ENCODE peak calls at places on chromosomes 16 and 17, in four cellular contexts. E is GM23338, P is stomach, H is DND-41. B is an unnamed sample. For H3K27me3, the result is how much of the 10 kb centered on the place peaks cover.

GRCh38 chr17:48278755-48279491 is 151.1 kb downstream of the SKAP1 start:
- DNase-seq in E (no peak), P (no peak), H (no peak), B (no peak)

GRCh38 chr17:332558-333322 is 19.9 kb downstream of the RPH3AL start:
- DNase-seq in E (no peak), P (no peak), H (no peak), B (no peak)

GRCh38 chr16:16090238-16090637 is 133.1 kb downstream of the ABCC6 start:
- DNase-seq in E (no peak), P (no peak), H (no peak), B (no peak)

GRCh38 chr16:67170168-67170947 is at the start of gene NOL3:
- DNase-seq in E (peak), P (peak), H (peak), B (no peak)

GRCh38 chr17:76925333-76925935 is 57.2 kb downstream of the MGAT5B start:
- DNase-seq in E (no peak), P (no peak), H (no peak), B (no peak)

GRCh38 chr17:57337390-57337789 is 81.1 kb downstream of the MSI2 start:
- DNase-seq in E (no peak), P (no peak), H (no peak), B (no peak)

GRCh38 chr16:85601730-85602401 is 11.3 kb upstream of the GSE1 start:
- DNase-seq in E (no peak), P (peak), H (no peak), B (no peak)

GRCh38 chr17:34300652-34301390 is 15.3 kb downstream of the CCL11 start:
- DNase-seq in E (no peak), P (no peak), H (no peak), B (no peak)

GRCh38 chr16:79163666-79164377 is 436.7 kb downstream of the MAF start:
- DNase-seq in E (no peak), P (no peak), H (peak), B (no peak)

DNA sequence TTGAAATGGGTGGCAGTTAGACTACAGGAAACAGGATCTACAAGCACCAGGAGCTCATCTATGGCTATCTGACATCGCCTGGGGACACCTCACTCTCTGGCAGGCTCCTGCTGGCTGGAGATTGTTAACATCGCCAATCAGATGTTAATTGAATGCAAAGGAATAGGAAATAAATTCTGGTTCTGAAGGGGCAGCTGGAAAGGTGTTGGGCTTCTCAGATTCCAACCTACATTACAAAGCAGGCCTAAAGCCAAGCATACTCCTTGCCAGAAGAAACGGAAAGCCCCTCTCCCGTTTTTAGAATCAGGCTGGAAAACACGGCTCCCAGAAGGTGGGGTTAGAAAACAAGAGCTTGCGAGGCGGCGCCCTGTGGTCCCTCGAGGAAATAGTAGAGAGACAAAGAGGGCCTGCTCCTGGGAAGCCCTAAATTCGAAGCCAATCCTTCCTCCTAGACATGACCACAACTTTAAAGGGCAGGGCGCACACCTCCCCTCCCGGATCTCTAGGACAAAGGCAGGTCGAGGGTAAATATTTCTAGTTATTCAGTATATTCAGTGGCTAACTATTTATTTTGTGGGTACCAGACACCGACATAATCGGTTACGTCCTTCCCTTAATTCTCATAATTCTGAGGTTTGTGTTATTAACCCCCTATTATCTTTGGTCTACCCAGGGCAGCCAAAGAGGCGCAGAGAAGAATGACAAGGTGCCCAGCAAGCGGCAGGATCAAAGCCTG is 763 bp upstream of the TOM1L1 start:
- DNase-seq in E (peak), P (no peak), H (no peak), B (no peak)
- TF ChIP-seq CTCF in E (no peak), P (no peak), H (no peak), B (no peak)

DNA sequence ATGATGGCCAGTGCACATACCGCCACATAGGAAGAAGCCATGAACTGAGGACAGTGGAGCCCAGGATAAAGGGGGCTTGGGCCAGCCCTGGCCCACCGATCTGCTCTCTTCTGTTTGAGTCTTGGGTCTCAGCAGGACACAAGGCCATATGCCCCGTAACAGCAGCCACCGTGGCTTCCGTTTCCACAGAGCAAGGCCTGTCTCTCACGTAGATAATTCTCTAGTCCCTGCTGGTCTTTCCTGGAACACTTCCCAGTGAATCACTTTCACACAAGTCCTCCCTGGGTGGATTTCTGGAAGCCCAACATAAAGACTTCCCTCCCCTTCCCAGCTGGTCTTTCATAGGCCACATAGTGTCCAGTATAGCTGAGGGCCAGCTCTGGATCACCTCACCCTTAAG is 20.0 kb upstream of the C16orf78 start:
- DNase-seq in E (no peak), P (no peak), H (no peak), B (no peak)
- H3K27ac ChIP-seq in E (no peak), P (no peak), H (no peak), B (no peak)

GRCh38 chr16:28289939-28290862 is 2.1 kb upstream of the SBK1 start:
- DNase-seq in E (no peak), P (no peak), H (no peak), B (no peak)
- H3K27me3 ChIP-seq in E (under half), P (under half), H (under half), B (under half)

GRCh38 chr16:76535-77272 is 1.3 kb upstream of the MPG start:
- DNase-seq in E (no peak), P (peak), H (peak), B (no peak)
- TF ChIP-seq CTCF in E (no peak), P (no peak), H (no peak), B (no peak)

DNA sequence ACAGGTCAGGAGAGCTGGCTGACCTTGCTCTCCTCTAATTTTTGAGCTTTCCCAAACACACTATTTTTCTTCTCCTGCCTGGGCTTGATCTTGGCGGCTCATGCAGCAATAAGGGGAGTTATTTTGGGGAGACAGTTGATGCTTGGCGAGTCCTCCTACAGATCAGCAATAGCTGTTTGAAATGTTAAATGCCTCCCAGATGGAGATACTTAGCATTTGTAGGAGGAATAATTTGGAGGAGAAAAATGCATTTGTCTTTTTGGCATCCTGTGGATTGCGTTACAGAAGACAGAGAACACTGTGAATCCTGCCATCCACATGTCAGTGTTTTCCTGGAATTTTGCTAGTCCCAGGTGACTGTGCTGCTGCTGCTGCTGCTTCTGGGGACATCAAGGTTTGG is 328.0 kb upstream of the XYLT1 start:
- DNase-seq in E (no peak), P (no peak), H (no peak), B (no peak)
- H3K27ac ChIP-seq in E (no peak), P (no peak), H (no peak), B (no peak)

DNA sequence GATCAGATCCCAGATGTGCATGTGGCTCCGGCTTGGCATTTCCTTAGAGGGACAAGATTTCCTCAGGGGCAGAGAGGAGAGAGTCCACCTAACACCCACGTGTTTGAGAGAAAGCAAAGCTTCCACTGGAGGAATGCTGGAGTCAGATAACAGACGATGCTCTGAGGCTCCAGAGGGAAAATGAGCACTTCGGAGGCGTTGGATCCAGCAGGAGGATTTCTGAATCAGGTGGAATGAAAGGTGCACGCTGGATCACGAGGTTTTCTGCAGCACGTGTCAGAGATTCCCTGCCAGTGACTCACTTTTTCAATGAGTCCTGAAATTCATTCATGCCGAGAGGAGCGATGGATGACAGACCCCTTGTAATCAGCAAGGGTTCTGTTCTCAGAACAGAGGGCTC is 49.5 kb upstream of the JPH3 start:
- DNase-seq in E (no peak), P (no peak), H (no peak), B (no peak)
- H3K27me3 ChIP-seq in E (under half), P (under half), H (under half), B (under half)

GRCh38 chr16:87956169-87956770 is 5.0 kb downstream of the BANP start:
- DNase-seq in E (peak), P (no peak), H (peak), B (peak)

GRCh38 chr16:87958632-87959031 is 7.4 kb downstream of the BANP start:
- DNase-seq in E (no peak), P (no peak), H (no peak), B (no peak)

GRCh38 chr16:87957296-87958069 is 6.2 kb downstream of the BANP start:
- DNase-seq in E (no peak), P (no peak), H (no peak), B (no peak)

GRCh38 chr16:87955302-87956168 is 4.3 kb downstream of the BANP start:
- DNase-seq in E (no peak), P (no peak), H (no peak), B (no peak)

DNA sequence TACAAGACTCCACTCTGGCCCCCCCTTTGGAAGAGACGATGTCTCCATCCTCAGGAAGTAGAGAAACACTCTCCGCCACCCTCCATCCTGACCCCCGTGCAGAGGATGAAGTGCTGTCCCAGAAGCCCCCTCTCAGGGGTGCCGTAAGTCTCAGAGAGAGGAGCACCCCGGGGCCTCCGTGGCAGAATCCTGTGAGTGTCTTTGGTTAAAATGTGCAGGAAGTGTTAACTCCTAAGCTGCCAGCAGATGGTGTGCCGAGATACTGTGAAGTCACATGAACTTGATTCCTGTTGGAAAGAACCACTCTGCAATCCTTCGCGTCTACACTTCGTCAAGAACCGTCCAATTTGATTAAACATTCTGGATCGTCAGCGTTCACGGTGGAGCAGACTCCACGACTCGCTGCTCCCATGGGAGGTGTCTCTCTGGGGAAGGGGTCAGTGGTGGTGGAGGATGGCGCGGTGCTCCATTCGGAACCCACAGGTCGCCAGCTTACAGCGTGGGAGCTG is 5.6 kb downstream of the BANP start:
- DNase-seq in E (peak), P (no peak), H (peak), B (no peak)
- TF ChIP-seq CTCF in E (peak), P (no peak), H (peak), B (no peak)

B was measured in CD4-positive, alpha-beta T cell.